ENCODE peak calls at places on chromosomes 13 and 19, in six cellular contexts. D, T, K, W, L and C are unnamed samples. For H3K36me3, the result is how much of the 10 kb centered on the place peaks cover.

GRCh38 chr19:1534972-1535371 is 11.1 kb downstream of the PLK5 start:
- DNase-seq in D (no peak), T (no peak), K (no peak), W (no peak), L (no peak), C (no peak)

GRCh38 chr19:57888107-57888493 is 737 bp downstream of the ZNF814 start:
- DNase-seq in D (no peak), T (no peak), K (no peak), W (no peak), L (no peak), C (no peak)

GRCh38 chr19:17797397-17798201 is 2.7 kb downstream of the B3GNT3 start:
- DNase-seq in D (no peak), T (no peak), K (no peak), W (no peak), L (no peak), C (no peak)

GRCh38 chr19:57978586-57979289 is 4.4 kb upstream of the C19orf18 start:
- DNase-seq in D (peak), T (no peak), K (no peak), W (peak), L (no peak), C (no peak)

GRCh38 chr19:43489310-43489709 is 15.2 kb downstream of the PHLDB3 start:
- DNase-seq in D (no peak), T (no peak), K (no peak), W (no peak), L (no peak), C (no peak)

GRCh38 chr13:81171065-81171647 is 830.2 kb upstream of the SPRY2 start:
- DNase-seq in D (peak), T (no peak), K (no peak), W (peak), L (no peak), C (no peak)

GRCh38 chr13:29175245-29175873 is 355.2 kb downstream of the MTUS2 start:
- DNase-seq in D (no peak), T (no peak), K (no peak), W (no peak), L (no peak), C (no peak)

GRCh38 chr13:85509512-85509911 is 289.7 kb downstream of the SLITRK6 start:
- DNase-seq in D (peak), T (no peak), K (no peak), W (no peak), L (no peak), C (no peak)

GRCh38 chr19:29489182-29489951 is 36.4 kb upstream of the VSTM2B start:
- DNase-seq in D (no peak), T (no peak), K (no peak), W (no peak), L (no peak), C (no peak)

GRCh38 chr13:25067054-25067453 is 28.9 kb upstream of the PABPC3 start:
- DNase-seq in D (no peak), T (no peak), K (no peak), W (no peak), L (no peak), C (no peak)

GRCh38 chr13:62702502-62702901 is 1286.9 kb upstream of the PCDH20 start:
- DNase-seq in D (no peak), T (no peak), K (no peak), W (no peak), L (no peak), C (no peak)

GRCh38 chr13:30443957-30444404 is 21.7 kb downstream of the UBE2L5 start:
- DNase-seq in D (no peak), T (no peak), K (no peak), W (no peak), L (peak), C (no peak)

GRCh38 chr13:65499251-65499650 is 1730.9 kb downstream of the PCDH9 start:
- DNase-seq in D (no peak), T (no peak), K (no peak), W (no peak), L (no peak), C (no peak)

GRCh38 chr19:40371802-40372122 is 18.2 kb downstream of the HIPK4 start:
- DNase-seq in D (no peak), T (no peak), K (no peak), W (no peak), L (no peak), C (no peak)
- H3K36me3 ChIP-seq in D (under half), T (under half), K (under half), W (under half), L (half or more), C (half or more)

DNA sequence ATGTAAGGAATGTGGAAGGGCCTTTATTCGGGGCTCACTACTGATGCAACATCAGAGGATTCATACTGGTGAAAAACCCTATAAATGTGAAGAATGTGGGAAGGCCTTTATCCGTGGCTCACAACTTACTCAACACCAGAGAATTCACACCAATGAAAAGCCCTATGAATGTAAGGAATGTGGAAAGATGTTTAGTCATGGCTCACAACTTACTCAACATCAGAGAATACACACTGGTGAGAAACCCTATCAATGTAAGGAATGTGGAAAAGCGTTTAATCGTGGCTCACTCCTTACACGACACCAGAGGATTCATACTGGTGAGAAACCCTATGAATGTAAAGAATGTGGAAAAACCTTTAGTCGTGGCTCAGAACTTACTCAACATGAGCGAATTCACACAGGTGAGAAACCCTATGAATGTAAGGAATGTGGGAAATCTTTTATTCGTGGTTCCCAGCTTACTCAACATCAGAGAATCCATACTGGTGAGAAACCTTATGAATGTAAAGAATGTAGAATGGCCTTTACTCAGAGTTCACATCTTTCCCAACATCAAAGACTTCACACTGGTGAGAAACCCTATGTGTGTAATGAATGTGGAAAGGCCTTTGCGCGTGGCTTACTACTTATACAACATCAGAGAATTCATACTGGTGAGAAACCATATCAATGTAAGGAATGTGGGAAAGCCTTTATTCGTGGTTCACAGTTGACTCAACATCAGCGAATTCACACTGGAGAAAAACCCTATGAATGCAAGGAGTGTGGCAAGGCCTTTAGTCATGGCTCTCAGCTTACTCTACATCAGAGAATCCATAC is 44.3 kb downstream of the ZNF585A start:
- DNase-seq in D (no peak), T (no peak), K (no peak), W (no peak), L (no peak), C (no peak)
- H3K4me3 ChIP-seq in D (no peak), T (no peak), K (no peak), W (no peak), L (no peak), C (no peak)

GRCh38 chr19:38421856-38422255 is 4.2 kb downstream of the RASGRP4 start:
- DNase-seq in D (no peak), T (no peak), K (no peak), W (no peak), L (no peak), C (no peak)
- H3K36me3 ChIP-seq in D (under half), T (under half), K (under half), W (under half), L (under half), C (under half)

GRCh38 chr13:60338754-60339153 is 58.3 kb upstream of the TDRD3 start:
- DNase-seq in D (no peak), T (no peak), K (no peak), W (no peak), L (no peak), C (no peak)
- H3K4me3 ChIP-seq in D (no peak), T (no peak), K (no peak), W (no peak), L (no peak), C (no peak)

DNA sequence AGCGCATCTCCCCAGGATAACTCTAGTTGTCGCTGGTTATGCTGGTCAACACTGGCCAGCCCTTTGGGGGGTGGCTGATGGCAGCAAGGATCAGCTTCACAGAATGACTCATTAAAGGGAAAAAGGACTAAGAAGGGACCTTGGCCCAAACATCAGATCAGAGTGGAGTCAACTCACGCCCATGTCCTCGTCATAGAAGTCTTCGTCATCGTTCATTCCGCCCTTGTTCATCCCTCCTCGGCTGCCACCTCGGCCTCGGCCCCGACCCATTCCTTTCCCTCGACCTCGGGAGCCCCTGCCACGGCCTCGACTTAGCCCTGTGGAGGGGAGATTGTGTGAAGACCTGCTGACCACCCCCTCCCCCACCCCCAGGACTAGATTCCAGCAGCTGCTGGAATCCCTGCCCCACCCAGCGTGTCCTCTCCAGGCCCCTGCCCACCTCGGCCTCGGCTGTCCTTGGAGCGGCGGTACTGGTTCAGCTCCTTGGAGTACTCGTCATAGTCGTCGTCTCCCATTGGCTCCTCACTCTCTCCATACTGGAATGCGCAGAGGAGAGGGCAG is 28.6 kb downstream of the ZC3H4 start:
- DNase-seq in D (no peak), T (no peak), K (peak), W (no peak), L (no peak), C (no peak)
- H3K36me3 ChIP-seq in D (under half), T (under half), K (under half), W (under half), L (half or more), C (half or more)

GRCh38 chr19:51372649-51373504 is at the start of gene NKG7:
- DNase-seq in D (no peak), T (no peak), K (peak), W (no peak), L (peak), C (no peak)
- H3K4me3 ChIP-seq in D (no peak), T (no peak), K (no peak), W (no peak), L (peak), C (no peak)